ENCODE peak calls at places on chromosomes 12 and 14, in seven cellular contexts. B is OCI-LY7, S is stomach, U is lower lobe of right lung, O is foreskin fibroblast, R is fibroblast of pulmonary artery, V is lower leg skin. D is an unnamed sample.

GRCh38 chr14:75306917-75307699 is 28.5 kb downstream of the FOS start:
- DNase-seq in B (peak; percentile 87), S (no peak), O (peak; percentile 22), R (no peak), V (no peak), U (no peak), D (no peak)

GRCh38 chr14:22900088-22900799 is 17.2 kb downstream of the REM2 start:
- DNase-seq in B (peak; percentile 83), S (no peak), U (no peak), R (peak; percentile 82), V (no peak), O (peak; percentile 88), D (peak; percentile 87)

GRCh38 chr12:106780010-106780625 is 5.6 kb downstream of the RIC8B start:
- DNase-seq in R (peak; percentile 33), V (no peak), O (peak; percentile 34), B (no peak), S (no peak), U (no peak), D (no peak)

GRCh38 chr12:116418551-116418950 is 140.6 kb upstream of the MAP1LC3B2 start:
- DNase-seq in U (no peak), B (no peak), O (no peak), V (no peak), S (no peak), R (no peak), D (no peak)

GRCh38 chr12:108757842-108758241 is 26.5 kb upstream of the CORO1C start:
- DNase-seq in U (no peak), B (no peak), O (no peak), R (no peak), S (no peak), V (no peak), D (no peak)

GRCh38 chr12:32983968-32984367 is 87.4 kb upstream of the PKP2 start:
- DNase-seq in U (no peak), S (no peak), V (no peak), O (no peak), R (no peak), B (no peak), D (no peak)

GRCh38 chr14:99511421-99512109 is 30.4 kb downstream of the CCNK start:
- DNase-seq in B (no peak), O (no peak), R (no peak), U (no peak), V (peak; percentile 83), S (no peak), D (peak; percentile 44)

GRCh38 chr12:91817512-91817911 is 328.1 kb downstream of the BTG1 start:
- DNase-seq in U (no peak), R (peak; percentile 8), O (peak; percentile 13), S (peak; percentile 50), V (no peak), B (no peak), D (peak; percentile 53)

GRCh38 chr12:53867216-53868012 is 71.2 kb upstream of the HOXC13 start:
- DNase-seq in R (no peak), S (no peak), O (peak; percentile 72), V (no peak), B (no peak), U (no peak), D (no peak)

GRCh38 chr14:91997492-91997891 is 42.4 kb downstream of the TRIP11 start:
- DNase-seq in V (no peak), B (no peak), R (no peak), U (no peak), S (no peak), O (peak; percentile 52), D (no peak)

GRCh38 chr12:84624601-84625000 is 288.0 kb downstream of the SLC6A15 start:
- DNase-seq in R (no peak), U (no peak), V (no peak), B (no peak), S (no peak), O (no peak), D (no peak)

GRCh38 chr12:122226366-122227222 is 742 bp upstream of the DIABLO start:
- DNase-seq in V (no peak), O (no peak), B (no peak), S (no peak), R (no peak), U (no peak), D (no peak)

GRCh38 chr12:89861086-89861485 is 152.4 kb upstream of the ATP2B1 start:
- DNase-seq in U (no peak), S (no peak), B (no peak), V (no peak), R (no peak), O (peak; percentile 33), D (no peak)

GRCh38 chr14:97022741-97023140 is 225.6 kb downstream of the VRK1 start:
- DNase-seq in S (no peak), U (no peak), O (no peak), R (no peak), B (no peak), V (no peak), D (no peak)

GRCh38 chr14:97028382-97028781 is 231.2 kb downstream of the VRK1 start:
- DNase-seq in O (no peak), S (no peak), B (no peak), V (no peak), R (no peak), U (no peak), D (no peak)

GRCh38 chr14:97024300-97024699 is 227.1 kb downstream of the VRK1 start:
- DNase-seq in S (no peak), U (no peak), O (no peak), R (no peak), B (no peak), V (no peak), D (no peak)

GRCh38 chr14:97027256-97027999 is 230.2 kb downstream of the VRK1 start:
- DNase-seq in U (no peak), R (no peak), V (no peak), O (no peak), S (no peak), B (no peak), D (no peak)

GRCh38 chr14:97025722-97026121 is 228.5 kb downstream of the VRK1 start:
- DNase-seq in U (no peak), S (no peak), R (no peak), O (no peak), V (no peak), B (no peak), D (no peak)
- H3K4me3 ChIP-seq in U (no peak overlapping the region), S (no peak overlapping the region), R (no peak overlapping the region), O (no peak overlapping the region), V (no peak overlapping the region), B (no peak overlapping the region), D (no peak overlapping the region)

GRCh38 chr12:110766311-110767154 is 23.8 kb upstream of the PPP1CC start:
- DNase-seq in O (peak; percentile 54), U (no peak), R (no peak), B (no peak), S (no peak), V (no peak), D (no peak)

GRCh38 chr12:110765144-110765543 is 22.5 kb upstream of the PPP1CC start:
- DNase-seq in B (peak; percentile 57), R (no peak), U (no peak), S (no peak), O (no peak), V (no peak), D (no peak)

GRCh38 chr12:110760204-110760609 is 17.5 kb upstream of the PPP1CC start:
- DNase-seq in O (no peak), V (no peak), S (no peak), R (no peak), B (no peak), U (no peak), D (no peak)

GRCh38 chr12:110762891-110763290 is 20.2 kb upstream of the PPP1CC start:
- DNase-seq in B (peak; percentile 42), R (no peak), S (no peak), V (no peak), U (no peak), O (no peak), D (no peak)

DNA sequence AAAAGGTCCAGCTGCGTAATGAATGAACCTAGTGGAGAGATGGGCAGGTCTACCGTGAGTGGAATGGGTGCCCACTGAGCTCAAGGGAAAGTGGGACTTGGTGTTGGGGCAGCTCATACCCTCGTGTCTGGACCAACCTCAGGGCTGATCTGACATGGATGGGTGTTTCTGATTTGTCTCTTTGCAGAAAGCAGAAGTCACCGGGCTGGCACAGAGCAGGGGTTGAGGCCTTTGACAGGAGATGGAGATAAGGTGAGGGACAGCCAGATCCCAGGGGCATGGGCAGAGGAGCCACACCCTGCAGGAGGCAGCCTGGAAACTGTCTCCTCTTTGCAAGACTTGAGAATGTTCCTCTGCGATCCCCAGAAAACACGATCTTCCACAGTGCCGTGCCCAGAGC is 20.9 kb upstream of the PPP1CC start:
- DNase-seq in R (no peak), V (no peak), B (no peak), U (no peak), S (no peak), O (no peak), D (no peak)
- TF ChIP-seq CTCF in R (no peak), V (no peak), B (no peak), U (no peak), S (no peak), O (no peak), D (no peak)

DNA sequence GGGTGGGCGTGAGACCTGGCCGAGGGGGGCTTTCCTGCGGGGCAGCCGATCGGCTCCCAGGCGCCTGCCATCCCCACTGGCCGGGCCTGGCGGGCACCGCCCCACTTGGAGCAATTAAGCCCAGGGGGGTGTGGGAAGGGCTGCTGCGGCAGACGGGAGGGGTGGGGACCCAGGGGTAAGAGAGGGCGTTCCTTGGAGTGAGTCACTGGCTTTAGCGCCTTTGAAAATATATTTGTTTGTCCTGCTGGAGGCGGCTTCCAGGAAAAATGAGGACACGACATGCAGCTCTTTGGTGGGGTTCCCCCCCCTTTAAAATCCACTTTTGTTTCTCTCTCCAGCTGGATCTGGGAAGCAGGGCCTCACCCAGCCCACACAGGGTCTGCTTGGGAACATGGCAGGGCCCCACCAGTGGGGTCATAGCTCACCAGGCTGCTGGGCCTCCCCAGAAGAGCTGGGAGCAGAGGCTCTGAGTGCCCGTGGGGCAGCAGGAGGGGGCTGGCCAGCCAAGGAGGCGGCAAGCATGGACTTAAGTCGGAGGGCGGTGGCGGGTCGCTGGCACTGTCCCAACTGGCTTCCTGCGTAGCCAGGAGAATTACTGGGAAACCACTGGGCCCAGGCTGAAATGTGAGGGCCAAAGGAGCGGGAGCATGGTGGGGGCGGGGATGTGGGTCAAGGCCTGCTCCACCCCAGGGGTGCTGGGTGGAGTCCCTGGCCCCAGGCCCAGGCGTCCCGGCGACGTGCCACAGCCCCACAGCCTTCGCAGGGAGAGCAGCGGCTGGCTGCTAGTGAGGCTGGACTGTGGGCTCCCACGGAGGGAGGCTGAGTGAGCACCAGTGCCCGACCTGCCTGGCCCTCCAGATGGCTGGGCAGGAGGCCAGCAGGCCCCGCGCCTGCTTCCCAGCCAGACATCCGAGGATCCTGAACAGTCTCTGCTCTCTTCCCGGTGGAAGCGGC is 128.0 kb downstream of the RFLNA start:
- DNase-seq in B (no peak), R (peak; percentile 97), O (peak; percentile 96), V (peak; percentile 98), U (peak; percentile 90), S (peak; percentile 92), D (peak; percentile 98)
- H3K4me3 ChIP-seq in B (no peak overlapping the region), R (peak overlapping the region; percentile 7), O (peak overlapping the region; percentile 17), V (no peak overlapping the region), U (peak overlapping the region; percentile 35), S (peak overlapping the region; percentile 34), D (peak overlapping the region; percentile 20)

DNA sequence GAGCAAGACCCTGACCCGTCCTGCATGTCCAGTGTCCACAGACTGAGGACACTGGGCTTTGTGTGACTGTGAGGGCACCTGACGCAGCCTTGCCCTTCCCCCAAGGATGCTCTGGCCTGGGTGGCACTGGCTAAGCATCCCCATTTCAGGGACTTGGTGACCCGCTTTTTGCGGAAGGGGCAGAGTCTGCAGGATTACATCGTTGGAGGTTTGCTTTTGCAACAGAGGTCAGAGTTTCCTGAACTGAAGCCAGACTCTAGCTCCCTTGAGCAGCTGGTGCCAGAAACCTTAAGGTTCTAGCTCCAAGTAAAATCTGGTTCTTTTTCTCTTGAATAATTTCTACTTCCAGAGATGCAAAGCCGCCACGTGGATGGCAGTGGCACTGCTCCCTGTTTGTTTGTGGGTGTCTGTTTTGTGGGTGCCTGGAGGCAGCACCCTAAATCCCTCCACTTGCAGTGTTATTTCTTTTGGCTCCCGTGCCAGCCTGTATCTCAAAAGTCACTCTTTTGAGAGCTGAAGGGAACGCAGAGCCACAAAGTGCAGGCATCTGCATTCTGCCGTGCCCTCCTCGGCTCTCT is 184.7 kb downstream of the TSPAN9 start:
- DNase-seq in V (no peak), B (no peak), S (no peak), U (no peak), O (peak; percentile 34), R (peak; percentile 45), D (no peak)
- TF ChIP-seq CTCF in V (no peak), B (no peak), S (no peak), U (peak; percentile 9), O (no peak), R (peak; percentile 4), D (peak; percentile 13)

D was measured in astrocyte of the spinal cord.